ENCODE peak calls at places on chromosome 14, in four cellular contexts. Q, D, X and T are unnamed samples.
A peak's percentile ranks its signal among the peaks of the same experiment; 100 is the strongest.

GRCh38 chr14:57816568-57817284 is 49.2 kb downstream of the SLC35F4 start:
- DNase-seq in D (no peak), X (peak; percentile 18), Q (no peak), T (no peak)

GRCh38 chr14:90698379-90698869 is 117.8 kb downstream of the TTC7B start:
- DNase-seq in X (no peak), Q (peak; percentile 58), D (peak; percentile 51), T (no peak)

GRCh38 chr14:92603309-92604257 is 90.0 kb downstream of the RIN3 start:
- DNase-seq in Q (no peak), X (peak; percentile 56), D (no peak), T (no peak)

GRCh38 chr14:26896447-26896846 is 298.6 kb upstream of the NOVA1 start:
- DNase-seq in D (peak; percentile 65), X (no peak), Q (no peak), T (no peak)

GRCh38 chr14:35332517-35333346 is 40.5 kb downstream of the PSMA6 start:
- DNase-seq in Q (no peak), D (no peak), X (peak; percentile 83), T (no peak)

GRCh38 chr14:95832012-95832411 is 44.6 kb upstream of the TUNAR start:
- DNase-seq in X (no peak), D (no peak), Q (no peak), T (no peak)

GRCh38 chr14:102930753-102931579 is 8.5 kb downstream of the AMN start:
- DNase-seq in X (no peak), D (no peak), Q (peak; percentile 15), T (no peak)

GRCh38 chr14:22981090-22982012 is 1.0 kb downstream of the AJUBA start:
- DNase-seq in Q (no peak), D (no peak), X (peak; percentile 15), T (no peak)

GRCh38 chr14:51304956-51305355 is 64.9 kb downstream of the TMX1 start:
- DNase-seq in X (peak; percentile 16), Q (peak; percentile 83), D (no peak), T (no peak)

GRCh38 chr14:33871394-33871793 is 79.5 kb downstream of the EGLN3 start:
- DNase-seq in X (no peak), Q (no peak), D (no peak), T (no peak)

GRCh38 chr14:93132472-93133065 is 16.8 kb upstream of the ITPK1 start:
- DNase-seq in Q (no peak), D (peak; percentile 66), X (peak; percentile 57), T (no peak)

GRCh38 chr14:91398707-91399106 is 18.9 kb downstream of the CCDC88C start:
- DNase-seq in X (no peak), D (no peak), Q (no peak), T (no peak)

GRCh38 chr14:44959538-44959937 is 2.2 kb downstream of the KLHL28 start:
- DNase-seq in X (no peak), Q (no peak), D (no peak), T (no peak)

GRCh38 chr14:40417777-40418401 is 985.7 kb upstream of the FBXO33 start:
- DNase-seq in Q (no peak), D (no peak), X (peak; percentile 29), T (no peak)

GRCh38 chr14:63032056-63032455 is 13.2 kb downstream of the KCNH5 start:
- DNase-seq in D (no peak), Q (no peak), X (no peak), T (no peak)

GRCh38 chr14:66401447-66402095 is 84.6 kb upstream of the CCDC196 start:
- DNase-seq in X (no peak), D (no peak), Q (no peak), T (no peak)

GRCh38 chr14:71556730-71557129 is 375.5 kb upstream of the RGS6 start:
- DNase-seq in X (no peak), Q (no peak), D (no peak), T (no peak)

GRCh38 chr14:70886421-70887206 is 20.6 kb upstream of the PCNX1 start:
- DNase-seq in X (peak; percentile 86), Q (no peak), D (no peak), T (no peak)

GRCh38 chr14:51539571-51540037 is 112.1 kb upstream of the FRMD6 start:
- DNase-seq in D (no peak), Q (peak; percentile 86), X (no peak), T (no peak)

GRCh38 chr14:41607119-41607785 is 576 bp downstream of the LRFN5 start:
- DNase-seq in Q (no peak), D (no peak), X (no peak), T (no peak)

GRCh38 chr14:88212691-88213090 is 110.4 kb downstream of the KCNK10 start:
- DNase-seq in D (no peak), X (no peak), Q (no peak), T (no peak)

GRCh38 chr14:21894003-21894897 is 220.6 kb upstream of the OR4E1 start:
- DNase-seq in Q (no peak), X (peak; percentile 73), D (no peak), T (no peak)

GRCh38 chr14:61588419-61588901 is 106.9 kb upstream of the HIF1A start:
- DNase-seq in D (no peak), X (no peak), Q (no peak), T (no peak)

GRCh38 chr14:100726812-100727564 is at the start of gene DLK1:
- DNase-seq in Q (no peak), X (no peak), D (no peak), T (no peak)

GRCh38 chr14:30966415-30967363 is 58.8 kb upstream of the AP4S1 start:
- DNase-seq in D (no peak), Q (no peak), X (no peak), T (no peak)

GRCh38 chr14:47269788-47270492 is 405.5 kb downstream of the MDGA2 start:
- DNase-seq in X (no peak), D (no peak), Q (no peak), T (no peak)

GRCh38 chr14:51884086-51884927 is 23.9 kb downstream of the GNG2 start:
- DNase-seq in X (peak; percentile 20), Q (no peak), D (no peak), T (no peak)

GRCh38 chr14:75150150-75150549 is 23.3 kb upstream of the NEK9 start:
- DNase-seq in D (peak; percentile 49), Q (no peak), X (no peak), T (no peak)

GRCh38 chr14:75144944-75145343 is 18.1 kb upstream of the NEK9 start:
- DNase-seq in X (peak; percentile 35), Q (no peak), D (peak; percentile 47), T (no peak)

GRCh38 chr14:75143761-75144527 is 17.1 kb upstream of the NEK9 start:
- DNase-seq in Q (no peak), D (no peak), X (no peak), T (no peak)

GRCh38 chr14:75142494-75142893 is 15.6 kb upstream of the NEK9 start:
- DNase-seq in Q (no peak), D (no peak), X (no peak), T (no peak)

DNA sequence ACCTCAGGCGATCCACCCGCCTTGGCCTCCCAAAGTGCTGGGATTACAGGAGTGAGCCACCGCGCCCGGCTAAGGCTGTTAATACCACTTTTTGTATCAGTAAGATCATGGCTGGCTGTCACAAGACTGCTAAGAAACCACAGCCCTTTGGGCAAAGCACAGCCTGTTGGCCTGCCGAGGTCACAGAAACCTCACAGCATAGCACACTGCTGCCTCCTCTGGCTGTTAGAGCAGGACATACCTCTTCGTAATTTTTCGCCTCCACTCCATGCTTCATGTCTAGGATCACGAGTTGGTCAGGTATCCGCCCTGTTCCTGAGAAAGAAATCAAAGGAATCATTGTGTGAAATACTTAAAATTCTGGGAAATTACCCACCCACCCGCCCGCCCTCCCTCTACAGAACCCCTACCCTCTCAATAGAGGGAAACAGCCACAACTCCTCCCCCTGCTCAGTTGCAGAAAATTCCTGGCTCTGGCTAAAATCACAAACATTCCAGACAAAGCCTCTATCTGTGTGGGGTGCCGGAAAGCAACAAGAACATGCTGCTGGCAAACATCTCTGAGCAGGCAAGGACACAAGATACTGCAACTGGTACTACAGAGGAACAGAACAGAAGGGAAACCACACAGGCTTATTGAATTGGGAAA is 20.7 kb upstream of the NEK9 start:
- DNase-seq in X (peak; percentile 47), D (peak; percentile 86), Q (no peak), T (peak; percentile 90)
- TF ChIP-seq CTCF in X (no peak), D (peak; percentile 54), Q (peak; percentile 53), T (peak; percentile 71)

GRCh38 chr14:84095796-84096195 is 1434.1 kb upstream of the FLRT2 start:
- DNase-seq in X (no peak), Q (no peak), D (no peak), T (no peak)
- TF ChIP-seq CTCF in X (no peak), Q (no peak), D (no peak), T (no peak)

DNA sequence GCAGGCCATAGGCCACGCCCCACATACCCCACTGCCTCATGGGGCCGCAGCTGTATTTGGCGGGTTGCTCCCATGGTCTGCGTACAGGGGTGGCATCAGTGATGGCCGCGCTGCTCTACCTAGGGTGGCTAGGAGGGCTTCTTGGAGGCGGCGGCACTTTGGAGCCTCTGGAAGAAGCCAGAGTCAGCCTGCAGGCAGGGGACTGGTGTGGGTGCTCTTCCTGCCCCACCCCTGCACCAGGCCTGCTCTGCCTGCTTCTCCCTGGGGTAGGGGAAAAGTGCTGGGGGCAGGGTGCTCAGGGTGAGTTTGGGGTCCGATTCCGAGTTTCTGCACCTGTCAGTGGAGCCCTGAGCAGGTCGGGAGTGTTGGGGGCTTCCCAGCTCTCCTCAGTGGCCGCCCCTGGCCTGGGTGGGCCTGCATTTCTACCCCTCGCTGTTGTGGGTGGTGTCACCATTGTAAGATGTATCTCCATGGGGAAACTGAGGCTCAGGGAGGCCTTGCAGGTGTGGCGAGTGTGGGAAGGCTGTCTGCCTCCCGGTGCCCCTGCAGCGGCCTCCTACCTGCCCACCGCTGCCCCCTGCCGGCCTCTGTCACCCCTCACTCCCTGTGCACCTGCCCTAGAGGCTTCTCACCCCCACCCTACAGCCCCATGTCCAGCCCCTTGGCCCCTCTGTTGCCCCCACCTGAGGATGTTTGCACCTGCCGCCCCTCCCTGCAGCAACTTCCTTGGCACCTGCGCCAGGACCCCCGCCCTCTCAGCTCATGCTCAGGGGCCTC is 5.5 kb downstream of the CEP170B start:
- DNase-seq in D (no peak), X (peak; percentile 69), Q (no peak), T (no peak)
- TF ChIP-seq CTCF in D (no peak), X (peak; percentile 46), Q (peak; percentile 52), T (peak; percentile 46)

DNA sequence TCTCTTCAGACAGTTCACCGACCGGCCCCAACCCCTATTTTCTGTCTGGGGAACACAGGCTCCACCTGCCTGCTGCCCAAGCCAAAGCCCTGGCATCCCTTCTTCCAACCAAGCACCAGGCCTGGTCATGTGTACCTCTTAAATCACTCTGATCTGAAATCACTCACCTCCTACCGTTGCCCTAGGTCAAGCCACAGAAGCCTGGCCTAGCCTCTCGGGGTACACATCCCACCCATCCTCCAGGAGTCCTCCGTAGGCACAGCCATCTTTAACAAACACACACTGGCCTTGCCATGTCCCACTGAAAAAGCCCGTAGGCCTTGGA is 81.8 kb downstream of the IRF2BPL start:
- DNase-seq in X (no peak), D (no peak), Q (no peak), T (no peak)
- TF ChIP-seq CTCF in X (no peak), D (no peak), Q (no peak), T (no peak)